ENCODE peak calls at places on chromosome 6, in ten cellular contexts. P is ELR, R is left lung, K is posterior vena cava, D is endodermal cell, A is SIG-M5, O is fibroblast of lung, Q is A172, I is T-helper 17 cell, X is AG09309. M is an unnamed sample.

GRCh38 chr6:14228571-14228970 is 111.0 kb downstream of the CD83 start:
- DNase-seq in I (no peak), X (peak), Q (no peak), R (no peak), P (peak), A (no peak), D (no peak), K (no peak), O (peak), M (no peak)

GRCh38 chr6:56758120-56758519 is 115.4 kb upstream of the DST start:
- DNase-seq in O (peak), Q (no peak), I (no peak), D (no peak), R (no peak), P (no peak), A (no peak), X (no peak), K (no peak), M (no peak)

GRCh38 chr6:142416179-142416578 is 114.4 kb downstream of the ADGRG6 start:
- DNase-seq in P (peak), O (peak), A (no peak), K (peak), R (peak), D (no peak), X (peak), I (no peak), Q (peak), M (peak)

GRCh38 chr6:123323419-123324329 is 313.1 kb downstream of the TRDN start:
- DNase-seq in I (no peak), A (no peak), D (no peak), O (peak), R (no peak), X (no peak), K (no peak), P (peak), Q (peak), M (peak)

GRCh38 chr6:136404627-136405310 is 115.1 kb upstream of the BCLAF1 start:
- DNase-seq in A (no peak), R (no peak), Q (no peak), P (no peak), D (no peak), K (no peak), O (no peak), X (no peak), I (no peak), M (no peak)

GRCh38 chr6:41430875-41431274 is 95.5 kb downstream of the NCR2 start:
- DNase-seq in K (peak), A (no peak), D (no peak), X (peak), O (peak), Q (peak), P (peak), R (no peak), I (no peak), M (peak)

GRCh38 chr6:132931937-132932336 is 117.6 kb downstream of the RPS12 start:
- DNase-seq in I (no peak), R (no peak), K (no peak), O (peak), Q (peak), D (no peak), A (no peak), P (peak), X (peak), M (no peak)

GRCh38 chr6:149445573-149445972 is 39.2 kb downstream of the ZC3H12D start:
- DNase-seq in X (no peak), O (no peak), D (peak), I (no peak), Q (no peak), P (no peak), K (peak), A (no peak), R (peak), M (no peak)

GRCh38 chr6:51314965-51315364 is 496.3 kb downstream of the TFAP2B start:
- DNase-seq in K (no peak), O (no peak), R (no peak), Q (no peak), X (no peak), A (no peak), D (no peak), P (no peak), I (no peak), M (no peak)

GRCh38 chr6:89750338-89750737 is 69.3 kb downstream of the MDN1 start:
- DNase-seq in D (no peak), X (no peak), Q (no peak), I (no peak), K (no peak), P (no peak), R (no peak), A (no peak), O (no peak), M (no peak)

GRCh38 chr6:21915707-21916399 is 322.3 kb downstream of the SOX4 start:
- DNase-seq in P (peak), A (no peak), Q (peak), O (peak), D (no peak), I (no peak), X (no peak), R (no peak), K (no peak), M (no peak)

GRCh38 chr6:169158182-169158573 is 95.5 kb downstream of the THBS2 start:
- DNase-seq in P (no peak), R (peak), K (peak), D (peak), O (peak), I (no peak), X (no peak), Q (no peak), A (no peak), M (no peak)

GRCh38 chr6:1436334-1437306 is 47.2 kb downstream of the FOXF2 start:
- DNase-seq in O (peak), P (peak), D (peak), R (no peak), A (no peak), I (peak), Q (peak), X (peak), K (no peak), M (peak)

GRCh38 chr6:80280258-80281010 is 174.0 kb downstream of the BCKDHB start:
- DNase-seq in Q (peak), X (no peak), P (peak), D (no peak), O (peak), I (no peak), A (no peak), R (no peak), K (no peak), M (no peak)

GRCh38 chr6:18042536-18043145 is 55.2 kb upstream of the KIF13A start:
- DNase-seq in D (peak), R (no peak), K (no peak), X (no peak), O (no peak), P (no peak), I (no peak), A (no peak), Q (no peak), M (no peak)

GRCh38 chr6:82006027-82006738 is 241.4 kb downstream of the IBTK start:
- DNase-seq in K (no peak), A (no peak), P (peak), Q (peak), O (peak), D (peak), R (no peak), X (no peak), I (no peak), M (peak)

GRCh38 chr6:54655162-54655561 is 191.4 kb upstream of the FAM83B start:
- DNase-seq in R (no peak), A (no peak), P (no peak), D (no peak), O (no peak), X (no peak), K (no peak), Q (no peak), I (no peak), M (no peak)